ENCODE peak calls at places on chromosomes 3 and 15, in four cellular contexts. One of them, this sample, is unnamed.
A peak's percentile ranks its signal among the peaks of the same experiment; 100 is the strongest.

GRCh38 chr3:19972056-19972455 is 25.2 kb downstream of the RAB5A start:
- DNase-seq in adrenal gland: no peak
- DNase-seq in left ventricle myocardium inferior: no peak
- DNase-seq in SK-N-SH: no peak
- DNase-seq in this sample: no peak

GRCh38 chr3:104907507-104907906 is 459.2 kb upstream of the ALCAM start:
- DNase-seq in adrenal gland: no peak
- DNase-seq in left ventricle myocardium inferior: no peak
- DNase-seq in SK-N-SH: no peak
- DNase-seq in this sample: peak; percentile 21

GRCh38 chr3:102699819-102700140 is 265.0 kb downstream of the ZPLD1 start:
- DNase-seq in adrenal gland: no peak
- DNase-seq in left ventricle myocardium inferior: no peak
- DNase-seq in SK-N-SH: no peak
- DNase-seq in this sample: no peak

GRCh38 chr3:184513276-184514150 is 48.1 kb upstream of the EPHB3 start:
- DNase-seq in adrenal gland: peak; percentile 87
- DNase-seq in left ventricle myocardium inferior: peak; percentile 85
- DNase-seq in SK-N-SH: peak; percentile 94
- DNase-seq in this sample: peak; percentile 79

GRCh38 chr15:72771329-72771725 is 12.2 kb downstream of the ADPGK start:
- DNase-seq in adrenal gland: no peak
- DNase-seq in left ventricle myocardium inferior: no peak
- DNase-seq in SK-N-SH: no peak
- DNase-seq in this sample: no peak

GRCh38 chr15:59999064-59999377 is 5.1 kb upstream of the FOXB1 start:
- DNase-seq in adrenal gland: no peak
- DNase-seq in left ventricle myocardium inferior: no peak
- DNase-seq in SK-N-SH: peak; percentile 23
- DNase-seq in this sample: no peak

GRCh38 chr3:71070497-71071465 is 512.7 kb downstream of the FOXP1 start:
- DNase-seq in adrenal gland: no peak
- DNase-seq in left ventricle myocardium inferior: no peak
- DNase-seq in SK-N-SH: no peak
- DNase-seq in this sample: no peak

GRCh38 chr3:168077091-168077490 is 18.6 kb downstream of the GOLIM4 start:
- DNase-seq in adrenal gland: no peak
- DNase-seq in left ventricle myocardium inferior: no peak
- DNase-seq in SK-N-SH: no peak
- DNase-seq in this sample: no peak

GRCh38 chr3:39189150-39189510 is 3.3 kb downstream of the XIRP1 start:
- DNase-seq in adrenal gland: no peak
- DNase-seq in left ventricle myocardium inferior: no peak
- DNase-seq in SK-N-SH: no peak
- DNase-seq in this sample: no peak

GRCh38 chr3:152076148-152076547 is 192.6 kb upstream of the MBNL1 start:
- DNase-seq in adrenal gland: no peak
- DNase-seq in left ventricle myocardium inferior: no peak
- DNase-seq in SK-N-SH: no peak
- DNase-seq in this sample: no peak

GRCh38 chr3:31275038-31275562 is 257.6 kb upstream of the STT3B start:
- DNase-seq in adrenal gland: peak; percentile 35
- DNase-seq in left ventricle myocardium inferior: no peak
- DNase-seq in SK-N-SH: no peak
- DNase-seq in this sample: no peak

GRCh38 chr3:107772016-107772415 is 249.3 kb downstream of the BBX start:
- DNase-seq in adrenal gland: no peak
- DNase-seq in left ventricle myocardium inferior: no peak
- DNase-seq in SK-N-SH: no peak
- DNase-seq in this sample: no peak

GRCh38 chr3:122508135-122508914 is 6.4 kb downstream of the KPNA1 start:
- DNase-seq in adrenal gland: no peak
- DNase-seq in left ventricle myocardium inferior: no peak
- DNase-seq in SK-N-SH: no peak
- DNase-seq in this sample: no peak

GRCh38 chr3:196517919-196518318 is 2.8 kb upstream of the SMCO1 start:
- DNase-seq in adrenal gland: no peak
- DNase-seq in left ventricle myocardium inferior: no peak
- DNase-seq in SK-N-SH: no peak
- DNase-seq in this sample: no peak

GRCh38 chr3:55296035-55296434 is 191.1 kb downstream of the WNT5A start:
- DNase-seq in adrenal gland: no peak
- DNase-seq in left ventricle myocardium inferior: no peak
- DNase-seq in SK-N-SH: no peak
- DNase-seq in this sample: no peak

GRCh38 chr3:141286856-141287255 is 55.2 kb downstream of the PXYLP1 start:
- DNase-seq in adrenal gland: no peak
- DNase-seq in left ventricle myocardium inferior: no peak
- DNase-seq in SK-N-SH: no peak
- DNase-seq in this sample: no peak

GRCh38 chr3:154776549-154777230 is 303.4 kb upstream of the MME start:
- DNase-seq in adrenal gland: no peak
- DNase-seq in left ventricle myocardium inferior: no peak
- DNase-seq in SK-N-SH: no peak
- DNase-seq in this sample: no peak

GRCh38 chr3:29612536-29612935 is 331.7 kb downstream of the RBMS3 start:
- DNase-seq in adrenal gland: no peak
- DNase-seq in left ventricle myocardium inferior: no peak
- DNase-seq in SK-N-SH: no peak
- DNase-seq in this sample: no peak

GRCh38 chr3:72537448-72537847 is 310.8 kb downstream of the SHQ1 start:
- DNase-seq in adrenal gland: no peak
- DNase-seq in left ventricle myocardium inferior: no peak
- DNase-seq in SK-N-SH: no peak
- DNase-seq in this sample: no peak

GRCh38 chr3:172824229-172824628 is 73.7 kb downstream of the ECT2 start:
- DNase-seq in adrenal gland: no peak
- DNase-seq in left ventricle myocardium inferior: no peak
- DNase-seq in SK-N-SH: no peak
- DNase-seq in this sample: no peak

GRCh38 chr3:72288955-72289707 is 504.2 kb upstream of the PROK2 start:
- DNase-seq in adrenal gland: no peak
- DNase-seq in left ventricle myocardium inferior: no peak
- DNase-seq in SK-N-SH: peak; percentile 84
- DNase-seq in this sample: peak; percentile 26

GRCh38 chr3:106333911-106334618 is 465.3 kb upstream of the CBLB start:
- DNase-seq in adrenal gland: no peak
- DNase-seq in left ventricle myocardium inferior: no peak
- DNase-seq in SK-N-SH: no peak
- DNase-seq in this sample: no peak

GRCh38 chr3:16866447-16867025 is 18.2 kb upstream of the PLCL2 start:
- DNase-seq in adrenal gland: no peak
- DNase-seq in left ventricle myocardium inferior: no peak
- DNase-seq in SK-N-SH: no peak
- DNase-seq in this sample: no peak

GRCh38 chr3:114799789-114800188 is 347.3 kb downstream of the ZBTB20 start:
- DNase-seq in adrenal gland: no peak
- DNase-seq in left ventricle myocardium inferior: no peak
- DNase-seq in SK-N-SH: no peak
- DNase-seq in this sample: no peak

GRCh38 chr3:103446958-103447357 is 1012.1 kb downstream of the ZPLD1 start:
- DNase-seq in adrenal gland: no peak
- DNase-seq in left ventricle myocardium inferior: no peak
- DNase-seq in SK-N-SH: no peak
- DNase-seq in this sample: no peak

GRCh38 chr15:46450810-46451182 is 816.0 kb downstream of the SQOR start:
- DNase-seq in adrenal gland: no peak
- DNase-seq in left ventricle myocardium inferior: no peak
- DNase-seq in SK-N-SH: no peak
- DNase-seq in this sample: no peak

GRCh38 chr3:20225769-20226168 is 39.8 kb upstream of the SGO1 start:
- DNase-seq in adrenal gland: no peak
- DNase-seq in left ventricle myocardium inferior: no peak
- DNase-seq in SK-N-SH: peak; percentile 28
- DNase-seq in this sample: no peak

GRCh38 chr3:194100856-194101390 is 35.0 kb upstream of the HES1 start:
- DNase-seq in adrenal gland: no peak
- DNase-seq in left ventricle myocardium inferior: no peak
- DNase-seq in SK-N-SH: no peak
- DNase-seq in this sample: no peak

GRCh38 chr3:159992601-159993000 is 4.0 kb downstream of the IL12A start:
- DNase-seq in adrenal gland: no peak
- DNase-seq in left ventricle myocardium inferior: no peak
- DNase-seq in SK-N-SH: no peak
- DNase-seq in this sample: no peak

GRCh38 chr3:17057316-17057715 is 172.6 kb downstream of the PLCL2 start:
- DNase-seq in adrenal gland: no peak
- DNase-seq in left ventricle myocardium inferior: no peak
- DNase-seq in SK-N-SH: no peak
- DNase-seq in this sample: no peak

GRCh38 chr3:133418361-133418760 is 18.5 kb downstream of the BFSP2 start:
- DNase-seq in adrenal gland: no peak
- DNase-seq in left ventricle myocardium inferior: no peak
- DNase-seq in SK-N-SH: no peak
- DNase-seq in this sample: no peak

GRCh38 chr15:85980946-85981345 is 98.7 kb upstream of the AGBL1 start:
- DNase-seq in adrenal gland: no peak
- DNase-seq in left ventricle myocardium inferior: no peak
- DNase-seq in SK-N-SH: no peak
- DNase-seq in this sample: no peak

GRCh38 chr3:134794323-134794722 is 737 bp upstream of the EPHB1 start:
- DNase-seq in adrenal gland: no peak
- DNase-seq in left ventricle myocardium inferior: no peak
- DNase-seq in SK-N-SH: no peak
- DNase-seq in this sample: no peak

DNA sequence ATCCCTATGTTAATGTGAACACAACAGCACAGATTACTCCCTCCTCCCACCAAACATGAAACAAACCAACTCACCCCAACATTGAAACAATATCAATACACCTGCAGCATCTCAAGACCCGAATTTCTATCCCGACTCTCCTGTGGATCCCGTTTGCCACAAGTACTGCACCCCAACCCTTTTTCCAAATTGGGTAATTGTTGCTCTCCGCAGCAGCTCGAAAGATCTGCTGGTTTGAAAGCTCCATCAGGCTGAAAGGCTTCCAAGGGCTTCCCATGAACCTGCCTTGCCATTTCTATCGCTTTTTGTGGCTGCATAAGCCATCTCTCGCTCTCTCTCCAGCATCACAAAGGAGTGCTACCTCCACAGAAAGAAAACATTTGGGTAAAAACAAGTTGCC is 2.3 kb upstream of the FEZF2 start:
- DNase-seq in adrenal gland: no peak
- DNase-seq in left ventricle myocardium inferior: no peak
- DNase-seq in SK-N-SH: no peak
- DNase-seq in this sample: no peak
- H3K27me3 ChIP-seq in adrenal gland: peaks cover 91% of the 10 kb centered on the region
- H3K27me3 ChIP-seq in left ventricle myocardium inferior: peaks cover 100% of the 10 kb centered on the region
- H3K27me3 ChIP-seq in SK-N-SH: peaks cover 88% of the 10 kb centered on the region
- H3K27me3 ChIP-seq in this sample: peaks cover 40% of the 10 kb centered on the region

GRCh38 chr15:96361309-96362000 is 31.0 kb downstream of the NR2F2 start:
- DNase-seq in adrenal gland: no peak
- DNase-seq in left ventricle myocardium inferior: no peak
- DNase-seq in SK-N-SH: peak; percentile 35
- DNase-seq in this sample: no peak
- H3K4me3 ChIP-seq in adrenal gland: no peak overlapping the region
- H3K4me3 ChIP-seq in left ventricle myocardium inferior: peak overlapping the region; percentile 67
- H3K4me3 ChIP-seq in SK-N-SH: no peak overlapping the region
- H3K4me3 ChIP-seq in this sample: no peak overlapping the region

GRCh38 chr15:25208735-25209134 is 230.1 kb downstream of the UBE3A start:
- DNase-seq in adrenal gland: no peak
- DNase-seq in left ventricle myocardium inferior: no peak
- DNase-seq in SK-N-SH: no peak
- DNase-seq in this sample: no peak

DNA sequence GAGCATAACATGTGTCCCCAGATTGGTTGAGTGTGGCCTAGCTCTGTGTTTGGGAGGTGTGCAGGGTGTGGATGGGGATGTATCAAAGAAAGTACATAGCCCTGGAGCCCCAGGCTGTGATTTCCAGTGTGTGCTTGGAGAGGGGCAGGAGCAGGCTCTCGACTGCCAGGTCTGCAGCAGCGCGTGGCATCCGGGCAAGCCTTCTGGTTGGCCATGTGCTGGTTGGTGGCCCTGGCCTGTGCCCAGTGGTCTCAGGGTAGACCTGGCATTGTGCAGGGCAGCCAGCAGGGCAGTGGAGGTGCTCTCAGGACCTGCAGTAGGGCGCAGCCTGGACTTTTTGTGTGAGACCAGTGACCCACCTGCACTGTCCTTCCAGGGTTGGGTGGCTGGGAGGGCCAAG is 231.5 kb downstream of the UBE3A start:
- DNase-seq in adrenal gland: no peak
- DNase-seq in left ventricle myocardium inferior: no peak
- DNase-seq in SK-N-SH: no peak
- DNase-seq in this sample: no peak
- H3K9me3 ChIP-seq in adrenal gland: no peaks in the 10 kb centered on the region
- H3K9me3 ChIP-seq in left ventricle myocardium inferior: peaks cover 11% of the 10 kb centered on the region
- H3K9me3 ChIP-seq in SK-N-SH: no peaks in the 10 kb centered on the region
- H3K9me3 ChIP-seq in this sample: no peaks in the 10 kb centered on the region

GRCh38 chr15:65377976-65378366 is at the start of gene IGDCC3:
- DNase-seq in adrenal gland: no peak
- DNase-seq in left ventricle myocardium inferior: no peak
- DNase-seq in SK-N-SH: peak; percentile 85
- DNase-seq in this sample: peak; percentile 19
- H3K27me3 ChIP-seq in adrenal gland: peaks cover 10% of the 10 kb centered on the region
- H3K27me3 ChIP-seq in left ventricle myocardium inferior: peaks cover 72% of the 10 kb centered on the region
- H3K27me3 ChIP-seq in SK-N-SH: peaks cover 45% of the 10 kb centered on the region
- H3K27me3 ChIP-seq in this sample: peaks cover 48% of the 10 kb centered on the region

GRCh38 chr3:182862159-182862860 is 69.0 kb downstream of the ATP11B start:
- DNase-seq in adrenal gland: no peak
- DNase-seq in left ventricle myocardium inferior: no peak
- DNase-seq in SK-N-SH: no peak
- DNase-seq in this sample: no peak

DNA sequence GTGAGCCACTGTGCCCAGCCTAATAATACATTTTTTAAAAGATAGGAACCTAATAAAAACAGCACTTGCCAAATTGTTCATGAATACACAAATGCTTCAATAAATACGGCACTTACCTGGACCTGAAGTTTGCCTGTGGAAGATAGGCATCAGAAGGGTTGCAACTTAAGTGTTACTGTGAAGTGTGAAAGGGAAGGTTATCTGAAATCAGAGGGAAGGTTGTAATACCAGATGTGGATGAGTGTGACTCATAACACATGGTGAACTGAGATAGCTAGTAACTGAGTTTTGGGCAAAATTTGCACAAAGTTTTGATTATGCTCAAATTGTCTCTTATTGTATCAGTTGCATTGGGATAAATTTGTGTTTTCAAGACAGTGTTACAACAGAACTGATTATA is 68.0 kb downstream of the ATP11B start:
- DNase-seq in adrenal gland: no peak
- DNase-seq in left ventricle myocardium inferior: no peak
- DNase-seq in SK-N-SH: no peak
- DNase-seq in this sample: no peak
- H3K4me3 ChIP-seq in adrenal gland: no peak overlapping the region
- H3K4me3 ChIP-seq in left ventricle myocardium inferior: no peak overlapping the region
- H3K4me3 ChIP-seq in SK-N-SH: no peak overlapping the region
- H3K4me3 ChIP-seq in this sample: no peak overlapping the region

DNA sequence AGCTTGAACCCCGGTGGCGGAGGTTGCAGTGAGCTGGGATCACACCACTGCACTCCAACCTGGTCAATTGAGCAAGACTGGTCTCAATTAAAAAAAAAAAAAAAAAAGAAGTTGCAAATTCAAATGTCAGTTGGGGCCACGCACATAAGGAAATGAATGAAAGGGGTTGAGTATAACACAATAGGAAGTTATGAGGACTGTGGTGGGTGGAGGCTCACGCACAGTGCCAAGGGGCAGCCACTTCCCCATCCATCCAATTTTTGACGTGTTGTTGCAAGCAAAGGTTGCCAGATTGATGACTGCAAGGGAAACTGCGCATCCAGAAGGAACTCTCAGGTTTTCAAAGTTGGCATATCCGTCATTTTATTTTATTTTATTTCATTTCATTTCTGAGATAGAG is 532.2 kb downstream of the NTRK3 start:
- DNase-seq in adrenal gland: no peak
- DNase-seq in left ventricle myocardium inferior: no peak
- DNase-seq in SK-N-SH: no peak
- DNase-seq in this sample: no peak
- H3K9me3 ChIP-seq in adrenal gland: no peaks in the 10 kb centered on the region
- H3K9me3 ChIP-seq in left ventricle myocardium inferior: no peaks in the 10 kb centered on the region
- H3K9me3 ChIP-seq in SK-N-SH: no peaks in the 10 kb centered on the region
- H3K9me3 ChIP-seq in this sample: no peaks in the 10 kb centered on the region

This sample was measured in MG63.